ENCODE peak calls at places on chromosomes 7 and 10, in nine cellular contexts. One of them, this sample, is unnamed.

GRCh38 chr10:124626759-124627380 is 117.3 kb downstream of the FAM53B start:
- DNase-seq in sigmoid colon: no peak
- DNase-seq in ovary: no peak
- DNase-seq in SK-N-SH: no peak
- DNase-seq in stomach: peak; percentile 69
- DNase-seq in K562: no peak
- DNase-seq in H1: no peak
- DNase-seq in tibial nerve: no peak
- DNase-seq in A549: no peak
- DNase-seq in this sample: peak; percentile 83

GRCh38 chr10:95831076-95831475 is 75.1 kb downstream of the ENTPD1 start:
- DNase-seq in tibial nerve: no peak
- DNase-seq in SK-N-SH: no peak
- DNase-seq in ovary: no peak
- DNase-seq in sigmoid colon: no peak
- DNase-seq in H1: no peak
- DNase-seq in A549: no peak
- DNase-seq in K562: no peak
- DNase-seq in stomach: no peak
- DNase-seq in this sample: no peak

GRCh38 chr7:110870926-110871325 is 220.0 kb upstream of the LRRN3 start:
- DNase-seq in ovary: no peak
- DNase-seq in sigmoid colon: no peak
- DNase-seq in K562: no peak
- DNase-seq in H1: no peak
- DNase-seq in A549: no peak
- DNase-seq in stomach: no peak
- DNase-seq in tibial nerve: no peak
- DNase-seq in SK-N-SH: no peak
- DNase-seq in this sample: no peak

GRCh38 chr10:47361293-47361692 is 13.1 kb downstream of the RBP3 start:
- DNase-seq in stomach: peak; percentile 38
- DNase-seq in tibial nerve: no peak
- DNase-seq in SK-N-SH: peak; percentile 81
- DNase-seq in K562: peak; percentile 89
- DNase-seq in A549: peak; percentile 41
- DNase-seq in H1: peak; percentile 93
- DNase-seq in sigmoid colon: no peak
- DNase-seq in ovary: no peak
- DNase-seq in this sample: peak; percentile 34

GRCh38 chr10:98378722-98379121 is 36.3 kb downstream of the PYROXD2 start:
- DNase-seq in SK-N-SH: no peak
- DNase-seq in K562: no peak
- DNase-seq in ovary: no peak
- DNase-seq in sigmoid colon: no peak
- DNase-seq in H1: no peak
- DNase-seq in tibial nerve: no peak
- DNase-seq in stomach: no peak
- DNase-seq in A549: no peak
- DNase-seq in this sample: no peak

GRCh38 chr7:42960762-42961161 is 28.6 kb downstream of the MRPL32 start:
- DNase-seq in sigmoid colon: no peak
- DNase-seq in tibial nerve: no peak
- DNase-seq in K562: no peak
- DNase-seq in A549: no peak
- DNase-seq in ovary: no peak
- DNase-seq in stomach: no peak
- DNase-seq in SK-N-SH: no peak
- DNase-seq in H1: no peak
- DNase-seq in this sample: no peak

GRCh38 chr7:155322530-155322929 is 24.9 kb downstream of the INSIG1 start:
- DNase-seq in H1: no peak
- DNase-seq in tibial nerve: no peak
- DNase-seq in SK-N-SH: no peak
- DNase-seq in K562: no peak
- DNase-seq in stomach: no peak
- DNase-seq in A549: no peak
- DNase-seq in sigmoid colon: no peak
- DNase-seq in ovary: no peak
- DNase-seq in this sample: no peak

GRCh38 chr10:125134916-125135770 is 25.2 kb downstream of the CTBP2 start:
- DNase-seq in K562: no peak
- DNase-seq in ovary: no peak
- DNase-seq in tibial nerve: no peak
- DNase-seq in SK-N-SH: no peak
- DNase-seq in stomach: peak; percentile 48
- DNase-seq in A549: no peak
- DNase-seq in sigmoid colon: peak; percentile 34
- DNase-seq in H1: no peak
- DNase-seq in this sample: no peak

GRCh38 chr10:69895759-69896158 is 94.1 kb downstream of the COL13A1 start:
- DNase-seq in tibial nerve: no peak
- DNase-seq in ovary: no peak
- DNase-seq in sigmoid colon: no peak
- DNase-seq in A549: no peak
- DNase-seq in stomach: no peak
- DNase-seq in K562: no peak
- DNase-seq in SK-N-SH: peak; percentile 58
- DNase-seq in H1: no peak
- DNase-seq in this sample: no peak

DNA sequence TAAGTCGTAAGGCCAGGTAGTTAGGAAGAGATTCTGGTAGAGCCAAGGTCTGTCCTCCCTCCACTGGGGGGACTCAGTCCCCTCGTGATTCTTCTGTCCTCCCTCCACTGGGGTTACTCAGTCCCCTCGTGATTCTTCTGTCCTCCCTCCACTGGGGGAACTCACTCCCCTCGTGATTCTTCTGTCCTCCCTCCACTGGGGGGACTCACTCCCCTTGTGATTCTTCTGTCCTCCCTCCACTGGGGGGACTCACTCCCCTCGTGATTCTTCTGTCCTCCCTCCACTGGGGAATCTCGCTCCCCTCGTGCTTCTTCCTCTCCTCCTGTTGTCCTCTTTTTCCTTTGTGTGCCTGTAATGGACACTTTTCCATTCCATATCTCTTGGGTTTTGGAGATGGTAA is 125.1 kb downstream of the CELF2 start:
- DNase-seq in H1: no peak
- DNase-seq in tibial nerve: no peak
- DNase-seq in stomach: no peak
- DNase-seq in ovary: no peak
- DNase-seq in K562: no peak
- DNase-seq in sigmoid colon: no peak
- DNase-seq in A549: no peak
- DNase-seq in SK-N-SH: no peak
- DNase-seq in this sample: no peak
- TF ChIP-seq EP300 in H1: no peak
- TF ChIP-seq EP300 in tibial nerve: no peak
- TF ChIP-seq EP300 in stomach: no peak
- TF ChIP-seq EP300 in ovary: no peak
- TF ChIP-seq EP300 in K562: no peak
- TF ChIP-seq EP300 in sigmoid colon: no peak
- TF ChIP-seq EP300 in A549: no peak
- TF ChIP-seq EP300 in SK-N-SH: no peak
- TF ChIP-seq EP300 in this sample: no peak

GRCh38 chr10:129689681-129690080 is 222.6 kb downstream of the MGMT start:
- DNase-seq in A549: no peak
- DNase-seq in tibial nerve: no peak
- DNase-seq in K562: no peak
- DNase-seq in stomach: no peak
- DNase-seq in ovary: no peak
- DNase-seq in H1: no peak
- DNase-seq in sigmoid colon: no peak
- DNase-seq in SK-N-SH: no peak
- DNase-seq in this sample: no peak

GRCh38 chr10:129692695-129693094 is 225.7 kb downstream of the MGMT start:
- DNase-seq in A549: no peak
- DNase-seq in H1: no peak
- DNase-seq in ovary: no peak
- DNase-seq in sigmoid colon: no peak
- DNase-seq in tibial nerve: no peak
- DNase-seq in K562: no peak
- DNase-seq in SK-N-SH: no peak
- DNase-seq in stomach: no peak
- DNase-seq in this sample: no peak

GRCh38 chr10:129693382-129693781 is 226.3 kb downstream of the MGMT start:
- DNase-seq in sigmoid colon: no peak
- DNase-seq in stomach: no peak
- DNase-seq in H1: no peak
- DNase-seq in SK-N-SH: no peak
- DNase-seq in tibial nerve: no peak
- DNase-seq in A549: no peak
- DNase-seq in ovary: no peak
- DNase-seq in K562: no peak
- DNase-seq in this sample: no peak

GRCh38 chr10:129694184-129694583 is 227.1 kb downstream of the MGMT start:
- DNase-seq in SK-N-SH: no peak
- DNase-seq in K562: no peak
- DNase-seq in stomach: no peak
- DNase-seq in ovary: no peak
- DNase-seq in tibial nerve: no peak
- DNase-seq in sigmoid colon: no peak
- DNase-seq in A549: no peak
- DNase-seq in H1: peak; percentile 43
- DNase-seq in this sample: no peak

DNA sequence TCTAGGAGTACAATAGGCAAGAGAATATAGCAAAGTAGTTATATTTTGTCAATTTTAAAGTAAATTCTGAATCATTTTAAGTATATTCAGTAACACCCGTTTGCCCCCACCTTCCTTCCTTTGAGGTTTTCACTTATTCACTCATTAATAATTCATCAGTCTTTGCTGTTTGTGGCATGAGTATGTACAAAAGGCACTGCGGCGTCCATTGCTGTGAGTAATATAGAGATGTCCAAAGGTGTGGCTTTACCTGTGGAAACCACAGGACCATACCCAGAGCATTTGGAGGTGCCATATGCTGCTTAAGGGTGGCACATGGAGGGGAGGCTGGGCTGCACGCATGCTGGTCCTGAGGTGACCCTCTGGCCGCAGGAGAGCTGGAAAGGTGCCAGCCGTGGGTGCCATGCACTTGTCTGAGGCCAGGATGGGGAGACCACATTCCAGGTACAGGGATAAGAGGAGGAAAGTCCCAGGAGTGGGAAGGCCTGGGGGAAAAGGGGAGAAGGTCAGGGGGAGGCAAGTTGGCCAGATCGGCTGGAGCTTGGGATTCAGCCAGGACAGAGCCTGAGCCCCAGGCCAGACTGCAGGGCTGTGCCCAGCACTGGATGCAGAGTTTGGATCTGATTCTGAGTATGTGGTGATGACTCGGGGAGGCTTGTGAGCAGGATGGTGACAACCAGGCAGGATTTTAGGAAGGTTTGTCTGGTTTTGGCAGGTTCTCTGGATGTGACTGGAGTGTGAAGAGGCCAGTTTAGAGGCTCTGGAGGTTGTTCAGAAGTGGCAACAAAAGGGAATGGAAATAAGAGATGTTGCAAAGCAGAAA is 223.4 kb downstream of the MGMT start:
- DNase-seq in ovary: no peak
- DNase-seq in A549: no peak
- DNase-seq in tibial nerve: no peak
- DNase-seq in sigmoid colon: no peak
- DNase-seq in H1: no peak
- DNase-seq in K562: no peak
- DNase-seq in SK-N-SH: no peak
- DNase-seq in stomach: no peak
- DNase-seq in this sample: no peak
- TF ChIP-seq EP300 in ovary: no peak
- TF ChIP-seq EP300 in A549: no peak
- TF ChIP-seq EP300 in tibial nerve: no peak
- TF ChIP-seq EP300 in sigmoid colon: no peak
- TF ChIP-seq EP300 in H1: no peak
- TF ChIP-seq EP300 in K562: no peak
- TF ChIP-seq EP300 in SK-N-SH: no peak
- TF ChIP-seq EP300 in stomach: no peak
- TF ChIP-seq EP300 in this sample: no peak

GRCh38 chr10:131875501-131875900 is 25.3 kb upstream of the PPP2R2D start:
- DNase-seq in H1: no peak
- DNase-seq in sigmoid colon: peak; percentile 52
- DNase-seq in tibial nerve: no peak
- DNase-seq in stomach: no peak
- DNase-seq in K562: no peak
- DNase-seq in ovary: no peak
- DNase-seq in A549: no peak
- DNase-seq in SK-N-SH: no peak
- DNase-seq in this sample: no peak

GRCh38 chr10:131876021-131876420 is 24.8 kb upstream of the PPP2R2D start:
- DNase-seq in SK-N-SH: no peak
- DNase-seq in stomach: no peak
- DNase-seq in ovary: no peak
- DNase-seq in H1: no peak
- DNase-seq in A549: no peak
- DNase-seq in sigmoid colon: peak; percentile 50
- DNase-seq in tibial nerve: no peak
- DNase-seq in K562: no peak
- DNase-seq in this sample: no peak

GRCh38 chr10:131872837-131873375 is 27.9 kb upstream of the PPP2R2D start:
- DNase-seq in ovary: no peak
- DNase-seq in A549: no peak
- DNase-seq in SK-N-SH: no peak
- DNase-seq in H1: no peak
- DNase-seq in stomach: no peak
- DNase-seq in tibial nerve: no peak
- DNase-seq in sigmoid colon: peak; percentile 56
- DNase-seq in K562: no peak
- DNase-seq in this sample: no peak

GRCh38 chr10:131876543-131876942 is 24.3 kb upstream of the PPP2R2D start:
- DNase-seq in K562: no peak
- DNase-seq in ovary: no peak
- DNase-seq in tibial nerve: no peak
- DNase-seq in stomach: no peak
- DNase-seq in SK-N-SH: no peak
- DNase-seq in H1: no peak
- DNase-seq in sigmoid colon: peak; percentile 47
- DNase-seq in A549: no peak
- DNase-seq in this sample: no peak

GRCh38 chr10:131874991-131875451 is 25.8 kb upstream of the PPP2R2D start:
- DNase-seq in K562: peak; percentile 72
- DNase-seq in sigmoid colon: peak; percentile 80
- DNase-seq in ovary: peak; percentile 76
- DNase-seq in A549: peak; percentile 84
- DNase-seq in tibial nerve: peak; percentile 25
- DNase-seq in H1: peak; percentile 94
- DNase-seq in SK-N-SH: peak; percentile 93
- DNase-seq in stomach: peak; percentile 74
- DNase-seq in this sample: peak; percentile 72
- TF ChIP-seq EP300 in K562: no peak
- TF ChIP-seq EP300 in sigmoid colon: no peak
- TF ChIP-seq EP300 in ovary: no peak
- TF ChIP-seq EP300 in A549: no peak
- TF ChIP-seq EP300 in tibial nerve: no peak
- TF ChIP-seq EP300 in H1: no peak
- TF ChIP-seq EP300 in SK-N-SH: no peak
- TF ChIP-seq EP300 in stomach: no peak
- TF ChIP-seq EP300 in this sample: no peak

DNA sequence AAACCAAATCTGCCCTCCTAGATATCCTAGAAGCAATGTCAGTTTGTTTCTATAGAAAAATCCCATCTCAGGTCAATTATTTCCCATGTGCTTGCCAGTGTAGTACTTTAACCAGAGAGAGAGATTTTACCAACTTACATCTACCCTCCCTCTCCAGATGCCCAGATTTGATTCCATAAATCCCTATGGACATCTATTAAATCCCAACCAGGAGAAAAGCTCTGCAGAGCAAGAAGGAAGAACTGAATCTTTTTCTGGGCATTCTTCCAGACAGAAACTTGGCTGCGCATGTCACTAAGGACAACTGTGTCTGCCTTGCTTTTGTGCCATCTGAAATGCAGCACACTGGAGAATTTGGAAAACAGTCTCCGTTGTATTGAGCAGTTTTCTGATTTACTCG is 597.6 kb downstream of the SORCS1 start:
- DNase-seq in stomach: no peak
- DNase-seq in H1: no peak
- DNase-seq in A549: no peak
- DNase-seq in ovary: no peak
- DNase-seq in K562: no peak
- DNase-seq in tibial nerve: no peak
- DNase-seq in sigmoid colon: no peak
- DNase-seq in SK-N-SH: peak; percentile 10
- DNase-seq in this sample: no peak
- TF ChIP-seq EP300 in stomach: no peak
- TF ChIP-seq EP300 in H1: no peak
- TF ChIP-seq EP300 in A549: no peak
- TF ChIP-seq EP300 in ovary: no peak
- TF ChIP-seq EP300 in K562: no peak
- TF ChIP-seq EP300 in tibial nerve: no peak
- TF ChIP-seq EP300 in sigmoid colon: no peak
- TF ChIP-seq EP300 in SK-N-SH: peak; percentile 85
- TF ChIP-seq EP300 in this sample: no peak